ENCODE peak calls at places on chromosome 12, in nine cellular contexts. R is uterus, D is astrocyte of the cerebellum, P is tibial nerve, Y is astrocyte of the spinal cord, C is testis, A is H1, O is NB4, I is psoas muscle. Q is an unnamed sample.

GRCh38 chr12:85951823-85952222 is 77.7 kb downstream of the NTS start:
- DNase-seq in A (no peak), D (peak), R (no peak), Y (peak), O (peak), I (no peak), C (no peak), P (no peak), Q (no peak)

GRCh38 chr12:119544780-119545625 is 48.6 kb upstream of the TMEM233 start:
- DNase-seq in R (peak), C (peak), P (peak), Y (peak), I (peak), O (peak), D (peak), A (peak), Q (peak)

GRCh38 chr12:102120886-102121285 is 903 bp downstream of the PARPBP start:
- DNase-seq in C (no peak), O (peak), R (no peak), A (no peak), P (no peak), D (no peak), Y (peak), I (no peak), Q (no peak)

GRCh38 chr12:108442077-108442476 is 73.0 kb upstream of the FICD start:
- DNase-seq in O (no peak), P (no peak), R (no peak), C (no peak), A (peak), I (no peak), D (no peak), Y (no peak), Q (no peak)

GRCh38 chr12:74980510-74980909 is 229.1 kb downstream of the KCNC2 start:
- DNase-seq in R (no peak), I (no peak), C (no peak), D (no peak), Y (no peak), A (no peak), O (no peak), P (no peak), Q (no peak)

GRCh38 chr12:40970320-40970907 is 217.7 kb upstream of the PDZRN4 start:
- DNase-seq in I (no peak), D (no peak), O (peak), Y (no peak), C (no peak), A (no peak), P (no peak), R (no peak), Q (no peak)

GRCh38 chr12:117367006-117367638 is 5.7 kb upstream of the NOS1 start:
- DNase-seq in P (peak), O (peak), Y (peak), A (peak), C (peak), I (peak), D (peak), R (peak), Q (peak)

GRCh38 chr12:753401-754237 is 1.2 kb downstream of the WNK1 start:
- DNase-seq in D (no peak), C (peak), O (peak), P (peak), R (peak), I (peak), A (no peak), Y (peak), Q (no peak)

GRCh38 chr12:103965255-103965589 is 450 bp upstream of the TDG start:
- DNase-seq in A (no peak), D (no peak), I (no peak), Y (no peak), P (no peak), O (no peak), C (no peak), R (no peak), Q (no peak)

GRCh38 chr12:3295648-3296408 is 195.2 kb upstream of the PRMT8 start:
- DNase-seq in P (peak), I (peak), Y (peak), C (peak), D (no peak), A (no peak), R (no peak), O (no peak), Q (no peak)

GRCh38 chr12:7042847-7043246 is 17.7 kb upstream of the C1S start:
- DNase-seq in D (no peak), P (no peak), R (no peak), I (no peak), Y (peak), A (no peak), O (peak), C (no peak), Q (no peak)

GRCh38 chr12:46499901-46500300 is 127.3 kb upstream of the SLC38A2 start:
- DNase-seq in D (no peak), O (no peak), C (no peak), P (no peak), I (no peak), A (no peak), R (no peak), Y (no peak), Q (no peak)

GRCh38 chr12:14840616-14841015 is 2.7 kb downstream of the ART4 start:
- DNase-seq in Y (no peak), P (no peak), C (no peak), D (no peak), R (no peak), A (no peak), I (no peak), O (no peak), Q (no peak)

GRCh38 chr12:19894049-19894448 is 454.8 kb downstream of the AEBP2 start:
- DNase-seq in I (no peak), D (no peak), R (no peak), O (peak), C (no peak), P (no peak), A (no peak), Y (no peak), Q (no peak)

GRCh38 chr12:104598342-104599271 is 141.9 kb downstream of the CHST11 start:
- DNase-seq in P (no peak), A (no peak), Y (no peak), O (peak), R (no peak), I (no peak), D (no peak), C (peak), Q (no peak)

GRCh38 chr12:75960086-75960910 is 71.3 kb downstream of the PHLDA1 start:
- DNase-seq in P (no peak), R (no peak), Y (no peak), D (no peak), O (no peak), A (no peak), I (no peak), C (no peak), Q (no peak)

GRCh38 chr12:106774808-106775524 is 484 bp downstream of the RIC8B start:
- DNase-seq in R (no peak), C (no peak), Y (no peak), D (no peak), P (no peak), O (no peak), A (no peak), I (no peak), Q (no peak)

GRCh38 chr12:51632598-51632997 is 41.6 kb downstream of the SCN8A start:
- DNase-seq in R (no peak), O (no peak), A (no peak), I (no peak), D (no peak), Y (no peak), C (no peak), P (no peak), Q (no peak)

GRCh38 chr12:70660620-70661219 is 23.5 kb upstream of the PTPRB start:
- DNase-seq in Y (peak), A (no peak), P (no peak), R (no peak), O (no peak), C (no peak), I (no peak), D (no peak), Q (peak)

GRCh38 chr12:15276088-15276698 is 46.1 kb upstream of the PTPRO start:
- DNase-seq in Y (peak), P (peak), R (no peak), D (no peak), A (no peak), C (peak), O (peak), I (no peak), Q (no peak)

GRCh38 chr12:117685115-117685926 is 283.5 kb downstream of the KSR2 start:
- DNase-seq in I (peak), P (peak), A (peak), Y (peak), O (peak), D (peak), R (peak), C (no peak), Q (peak)

GRCh38 chr12:172732-173161 is 41.2 kb downstream of the SLC6A12 start:
- DNase-seq in P (no peak), C (no peak), D (no peak), O (peak), Y (no peak), I (no peak), A (no peak), R (no peak), Q (no peak)

GRCh38 chr12:21301-22189 is 45.0 kb upstream of the IQSEC3 start:
- DNase-seq in C (peak), P (no peak), I (no peak), D (no peak), Y (no peak), O (peak), R (no peak), A (no peak), Q (no peak)

GRCh38 chr12:75478395-75478794 is 2.2 kb upstream of the GLIPR1 start:
- DNase-seq in C (no peak), D (no peak), O (peak), A (no peak), R (no peak), Y (peak), I (no peak), P (no peak), Q (no peak)

GRCh38 chr12:108047130-108047550 is 81.9 kb upstream of the WSCD2 start:
- DNase-seq in C (no peak), D (no peak), I (no peak), O (peak), R (no peak), P (peak), Y (no peak), A (no peak), Q (no peak)

GRCh38 chr12:123150273-123150803 is 552 bp downstream of the PITPNM2 start:
- DNase-seq in D (no peak), C (no peak), P (no peak), A (no peak), Y (no peak), I (peak), O (peak), R (peak), Q (no peak)

GRCh38 chr12:3218150-3218845 is 141.1 kb downstream of the TSPAN9 start:
- DNase-seq in C (peak), D (peak), A (no peak), R (peak), P (peak), O (peak), Y (peak), I (peak), Q (no peak)

GRCh38 chr12:27671865-27672264 is 24.4 kb upstream of the REP15 start:
- DNase-seq in A (no peak), R (no peak), C (no peak), P (no peak), Y (no peak), D (no peak), O (no peak), I (no peak), Q (no peak)

GRCh38 chr12:57863676-57864075 is 17.1 kb upstream of the CTDSP2 start:
- DNase-seq in P (no peak), D (no peak), A (no peak), R (no peak), I (no peak), O (no peak), C (no peak), Y (no peak), Q (no peak)

GRCh38 chr12:1083888-1084262 is 92.9 kb downstream of the ERC1 start:
- DNase-seq in R (no peak), P (peak), I (no peak), C (peak), D (peak), Y (peak), O (peak), A (no peak), Q (no peak)

GRCh38 chr12:17511369-17511768 is 578.6 kb downstream of the RERGL start:
- DNase-seq in D (no peak), O (no peak), P (no peak), Y (no peak), C (no peak), A (no peak), I (no peak), R (no peak), Q (no peak)
- TF ChIP-seq CTCF in D (no peak), O (no peak), P (no peak), Y (no peak), C (no peak), A (no peak), I (no peak), R (no peak), Q (no peak)

DNA sequence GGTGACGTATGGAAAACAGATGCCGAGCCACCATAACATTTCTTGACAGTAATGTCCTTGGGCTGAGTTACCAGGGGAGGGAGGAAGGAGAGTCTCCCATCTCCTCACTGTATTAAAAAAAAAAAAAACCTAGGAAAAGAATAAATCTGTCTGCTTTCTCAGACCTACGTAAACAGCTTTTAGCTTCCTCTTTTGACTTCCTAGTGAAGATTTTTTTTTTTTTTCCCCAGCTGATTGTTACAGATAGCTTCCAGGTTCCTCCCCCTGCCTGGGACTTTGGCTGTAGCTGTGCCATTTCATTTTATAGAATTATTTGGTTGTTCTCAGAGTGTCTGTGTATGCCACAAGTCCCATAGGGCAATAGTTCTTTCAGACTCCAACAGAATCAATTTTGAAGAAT is 23.0 kb upstream of the GNS start:
- DNase-seq in I (no peak), P (no peak), C (no peak), O (peak), A (no peak), Y (no peak), D (no peak), R (no peak), Q (no peak)
- H3K4me3 ChIP-seq in I (peak), P (no peak), C (peak), O (no peak), A (no peak), Y (no peak), D (no peak), R (no peak), Q (no peak)

GRCh38 chr12:111953455-111953854 is 59.5 kb downstream of the TMEM116 start:
- DNase-seq in R (no peak), A (no peak), I (no peak), P (peak), O (no peak), C (no peak), Y (no peak), D (no peak), Q (no peak)

DNA sequence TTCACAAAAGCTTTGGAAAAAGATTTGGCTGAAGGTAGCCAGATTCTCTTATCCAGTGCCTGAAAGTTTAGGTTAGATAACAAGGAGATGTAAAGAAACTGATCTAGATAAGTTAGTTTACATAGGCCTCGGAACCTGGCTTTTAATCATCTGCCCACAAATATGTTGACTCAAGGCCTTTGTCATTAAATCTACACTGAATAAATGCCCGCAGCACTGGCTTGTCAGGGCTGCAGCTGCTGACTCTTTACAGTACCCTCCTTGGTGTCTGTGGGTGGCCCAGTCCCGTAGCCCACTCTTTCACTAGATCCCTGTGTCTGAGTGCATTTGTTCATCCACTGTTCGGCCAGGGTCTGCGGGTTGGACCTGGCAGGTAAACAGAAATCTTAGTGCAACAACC is 58.0 kb downstream of the TMEM116 start:
- DNase-seq in P (no peak), A (no peak), R (no peak), D (no peak), Y (no peak), I (no peak), O (no peak), C (no peak), Q (no peak)
- TF ChIP-seq CTCF in P (no peak), A (no peak), R (no peak), D (no peak), Y (no peak), I (no peak), O (no peak), C (no peak), Q (no peak)

GRCh38 chr12:110468212-110469048 is at the start of the genes FAM216A and GPN3:
- DNase-seq in O (peak), A (peak), C (peak), D (peak), Y (peak), I (peak), R (peak), P (peak), Q (peak)
- H3K4me3 ChIP-seq in O (peak), A (peak), C (peak), D (peak), Y (peak), I (peak), R (peak), P (peak), Q (peak)

GRCh38 chr12:113232787-113233585 is 11.7 kb downstream of the TPCN1 start:
- DNase-seq in P (no peak), R (no peak), C (no peak), A (no peak), I (peak), D (peak), O (no peak), Y (peak), Q (no peak)
- TF ChIP-seq CTCF in P (no peak), R (no peak), C (no peak), A (peak), I (no peak), D (no peak), O (no peak), Y (no peak), Q (no peak)

DNA sequence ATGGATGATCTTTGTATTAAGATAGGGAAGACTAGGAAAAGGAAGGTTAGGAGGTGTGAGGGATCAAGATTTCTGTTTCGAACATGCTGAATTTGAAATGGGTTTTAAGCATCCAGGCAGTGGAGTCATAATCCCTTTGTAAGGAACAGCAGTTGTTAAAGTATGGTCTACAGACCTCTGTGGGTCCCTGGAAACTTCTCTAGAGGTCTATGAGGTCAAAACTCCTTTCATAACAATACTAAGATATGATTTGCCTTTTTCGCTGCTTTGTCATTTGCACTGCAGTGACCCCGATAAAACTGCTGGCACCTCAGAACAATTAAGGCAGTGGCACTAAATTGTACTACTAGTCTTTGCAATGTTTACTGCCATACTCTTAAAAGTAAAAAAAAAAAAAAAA is 1.5 kb downstream of the RAD51AP1 start:
- DNase-seq in I (no peak), C (no peak), P (no peak), D (no peak), O (no peak), R (no peak), A (no peak), Y (no peak), Q (no peak)
- H3K4me3 ChIP-seq in I (no peak), C (no peak), P (no peak), D (no peak), O (peak), R (no peak), A (peak), Y (no peak), Q (no peak)

GRCh38 chr12:84656705-84657104 is 255.9 kb downstream of the SLC6A15 start:
- DNase-seq in O (no peak), I (no peak), P (no peak), D (no peak), R (no peak), C (no peak), Y (no peak), A (no peak), Q (no peak)

GRCh38 chr12:84658877-84659276 is 253.7 kb downstream of the SLC6A15 start:
- DNase-seq in O (no peak), Y (no peak), D (no peak), C (no peak), R (no peak), A (no peak), P (no peak), I (no peak), Q (no peak)

GRCh38 chr12:84661732-84662326 is 250.8 kb downstream of the SLC6A15 start:
- DNase-seq in R (no peak), Y (peak), I (no peak), P (no peak), D (no peak), A (no peak), O (no peak), C (no peak), Q (no peak)

DNA sequence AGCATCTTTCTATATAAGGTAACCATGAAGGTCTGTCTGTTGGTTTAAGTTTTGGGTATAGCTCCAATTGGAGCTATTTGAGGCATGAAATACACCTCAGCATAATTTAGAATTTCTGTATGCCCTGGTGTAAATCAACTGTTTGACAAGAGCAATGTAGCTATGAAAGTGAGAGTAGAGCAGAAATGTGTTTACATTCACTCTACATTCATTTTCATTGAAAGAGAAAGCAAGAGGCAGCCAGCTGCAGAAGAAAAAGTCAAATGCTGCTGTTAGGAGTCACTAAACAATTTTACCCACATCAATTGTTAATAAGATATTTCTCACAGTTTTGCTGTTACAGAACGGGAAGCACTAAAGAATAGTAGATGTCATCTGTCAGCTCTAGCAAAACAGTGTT is 252.5 kb downstream of the SLC6A15 start:
- DNase-seq in R (no peak), A (no peak), O (no peak), D (no peak), Y (no peak), C (no peak), P (no peak), I (no peak), Q (no peak)
- TF ChIP-seq CTCF in R (no peak), A (no peak), O (no peak), D (no peak), Y (no peak), C (no peak), P (no peak), I (no peak), Q (no peak)

Q was measured in AG04449.